ENCODE peak calls at places on chromosomes 1 and 21, in seven cellular contexts. One of them, this sample, is unnamed.

GRCh38 chr1:54302951-54303843 is 103.0 kb downstream of the SSBP3 start:
- DNase-seq in stimulated activated CD8-positive, alpha-beta memory T cell treated with anti-CD3 and anti-CD28 coated beads, Interleukin-15, amount 100 ng/mL, for 1 hour: no peak
- DNase-seq in activated gamma-delta T cell: no peak
- DNase-seq in HEK293T: peak; percentile 67
- DNase-seq in MCF 10A: no peak
- DNase-seq in stimulated activated naive CD8-positive, alpha-beta T cell treated with anti-CD3 and anti-CD28 coated beads, Interleukin-15, amount 100 ng/mL, for 72 hours: no peak
- DNase-seq in ovary: no peak
- DNase-seq in this sample: no peak

GRCh38 chr1:170536924-170537551 is 5.1 kb downstream of the GORAB start:
- DNase-seq in stimulated activated CD8-positive, alpha-beta memory T cell treated with anti-CD3 and anti-CD28 coated beads, Interleukin-15, amount 100 ng/mL, for 1 hour: no peak
- DNase-seq in activated gamma-delta T cell: no peak
- DNase-seq in HEK293T: no peak
- DNase-seq in MCF 10A: no peak
- DNase-seq in stimulated activated naive CD8-positive, alpha-beta T cell treated with anti-CD3 and anti-CD28 coated beads, Interleukin-15, amount 100 ng/mL, for 72 hours: no peak
- DNase-seq in ovary: no peak
- DNase-seq in this sample: no peak

GRCh38 chr1:232209357-232209756 is 420.6 kb downstream of the SIPA1L2 start:
- DNase-seq in stimulated activated CD8-positive, alpha-beta memory T cell treated with anti-CD3 and anti-CD28 coated beads, Interleukin-15, amount 100 ng/mL, for 1 hour: no peak
- DNase-seq in activated gamma-delta T cell: no peak
- DNase-seq in HEK293T: no peak
- DNase-seq in MCF 10A: peak; percentile 48
- DNase-seq in stimulated activated naive CD8-positive, alpha-beta T cell treated with anti-CD3 and anti-CD28 coated beads, Interleukin-15, amount 100 ng/mL, for 72 hours: no peak
- DNase-seq in ovary: no peak
- DNase-seq in this sample: no peak

GRCh38 chr1:54490361-54491248 is 57.4 kb upstream of the ACOT11 start:
- DNase-seq in stimulated activated CD8-positive, alpha-beta memory T cell treated with anti-CD3 and anti-CD28 coated beads, Interleukin-15, amount 100 ng/mL, for 1 hour: no peak
- DNase-seq in activated gamma-delta T cell: no peak
- DNase-seq in HEK293T: no peak
- DNase-seq in MCF 10A: no peak
- DNase-seq in stimulated activated naive CD8-positive, alpha-beta T cell treated with anti-CD3 and anti-CD28 coated beads, Interleukin-15, amount 100 ng/mL, for 72 hours: no peak
- DNase-seq in ovary: peak; percentile 62
- DNase-seq in this sample: no peak

GRCh38 chr1:154556422-154556821 is 2.0 kb downstream of the UBE2Q1 start:
- DNase-seq in stimulated activated CD8-positive, alpha-beta memory T cell treated with anti-CD3 and anti-CD28 coated beads, Interleukin-15, amount 100 ng/mL, for 1 hour: no peak
- DNase-seq in activated gamma-delta T cell: no peak
- DNase-seq in HEK293T: no peak
- DNase-seq in MCF 10A: no peak
- DNase-seq in stimulated activated naive CD8-positive, alpha-beta T cell treated with anti-CD3 and anti-CD28 coated beads, Interleukin-15, amount 100 ng/mL, for 72 hours: no peak
- DNase-seq in ovary: no peak
- DNase-seq in this sample: peak; percentile 51

GRCh38 chr1:47842228-47842627 is 155.0 kb downstream of the TRABD2B start:
- DNase-seq in stimulated activated CD8-positive, alpha-beta memory T cell treated with anti-CD3 and anti-CD28 coated beads, Interleukin-15, amount 100 ng/mL, for 1 hour: no peak
- DNase-seq in activated gamma-delta T cell: no peak
- DNase-seq in HEK293T: no peak
- DNase-seq in MCF 10A: no peak
- DNase-seq in stimulated activated naive CD8-positive, alpha-beta T cell treated with anti-CD3 and anti-CD28 coated beads, Interleukin-15, amount 100 ng/mL, for 72 hours: no peak
- DNase-seq in ovary: no peak
- DNase-seq in this sample: no peak

GRCh38 chr1:37807220-37807554 is 403 bp upstream of the C1orf122 start:
- DNase-seq in stimulated activated CD8-positive, alpha-beta memory T cell treated with anti-CD3 and anti-CD28 coated beads, Interleukin-15, amount 100 ng/mL, for 1 hour: no peak
- DNase-seq in activated gamma-delta T cell: no peak
- DNase-seq in HEK293T: no peak
- DNase-seq in MCF 10A: no peak
- DNase-seq in stimulated activated naive CD8-positive, alpha-beta T cell treated with anti-CD3 and anti-CD28 coated beads, Interleukin-15, amount 100 ng/mL, for 72 hours: no peak
- DNase-seq in ovary: peak; percentile 47
- DNase-seq in this sample: no peak

GRCh38 chr1:213327318-213327667 is 276.3 kb downstream of the RPS6KC1 start:
- DNase-seq in stimulated activated CD8-positive, alpha-beta memory T cell treated with anti-CD3 and anti-CD28 coated beads, Interleukin-15, amount 100 ng/mL, for 1 hour: no peak
- DNase-seq in activated gamma-delta T cell: no peak
- DNase-seq in HEK293T: no peak
- DNase-seq in MCF 10A: peak; percentile 63
- DNase-seq in stimulated activated naive CD8-positive, alpha-beta T cell treated with anti-CD3 and anti-CD28 coated beads, Interleukin-15, amount 100 ng/mL, for 72 hours: no peak
- DNase-seq in ovary: no peak
- DNase-seq in this sample: no peak

GRCh38 chr1:229229137-229229720 is 41.7 kb upstream of the RAB4A start:
- DNase-seq in stimulated activated CD8-positive, alpha-beta memory T cell treated with anti-CD3 and anti-CD28 coated beads, Interleukin-15, amount 100 ng/mL, for 1 hour: no peak
- DNase-seq in activated gamma-delta T cell: no peak
- DNase-seq in HEK293T: no peak
- DNase-seq in MCF 10A: peak; percentile 90
- DNase-seq in stimulated activated naive CD8-positive, alpha-beta T cell treated with anti-CD3 and anti-CD28 coated beads, Interleukin-15, amount 100 ng/mL, for 72 hours: no peak
- DNase-seq in ovary: no peak
- DNase-seq in this sample: no peak

GRCh38 chr1:223717695-223718363 is 5.5 kb downstream of the CAPN2 start:
- DNase-seq in stimulated activated CD8-positive, alpha-beta memory T cell treated with anti-CD3 and anti-CD28 coated beads, Interleukin-15, amount 100 ng/mL, for 1 hour: no peak
- DNase-seq in activated gamma-delta T cell: no peak
- DNase-seq in HEK293T: no peak
- DNase-seq in MCF 10A: no peak
- DNase-seq in stimulated activated naive CD8-positive, alpha-beta T cell treated with anti-CD3 and anti-CD28 coated beads, Interleukin-15, amount 100 ng/mL, for 72 hours: no peak
- DNase-seq in ovary: no peak
- DNase-seq in this sample: no peak

GRCh38 chr1:21667348-21668231 is 1.6 kb downstream of the RAP1GAP start:
- DNase-seq in stimulated activated CD8-positive, alpha-beta memory T cell treated with anti-CD3 and anti-CD28 coated beads, Interleukin-15, amount 100 ng/mL, for 1 hour: no peak
- DNase-seq in activated gamma-delta T cell: no peak
- DNase-seq in HEK293T: no peak
- DNase-seq in MCF 10A: no peak
- DNase-seq in stimulated activated naive CD8-positive, alpha-beta T cell treated with anti-CD3 and anti-CD28 coated beads, Interleukin-15, amount 100 ng/mL, for 72 hours: no peak
- DNase-seq in ovary: no peak
- DNase-seq in this sample: no peak

GRCh38 chr1:39127513-39127912 is 77.0 kb upstream of the MACF1 start:
- DNase-seq in stimulated activated CD8-positive, alpha-beta memory T cell treated with anti-CD3 and anti-CD28 coated beads, Interleukin-15, amount 100 ng/mL, for 1 hour: no peak
- DNase-seq in activated gamma-delta T cell: no peak
- DNase-seq in HEK293T: no peak
- DNase-seq in MCF 10A: peak; percentile 92
- DNase-seq in stimulated activated naive CD8-positive, alpha-beta T cell treated with anti-CD3 and anti-CD28 coated beads, Interleukin-15, amount 100 ng/mL, for 72 hours: no peak
- DNase-seq in ovary: no peak
- DNase-seq in this sample: peak; percentile 27

GRCh38 chr21:39018730-39019129 is 164.5 kb downstream of the PSMG1 start:
- DNase-seq in stimulated activated CD8-positive, alpha-beta memory T cell treated with anti-CD3 and anti-CD28 coated beads, Interleukin-15, amount 100 ng/mL, for 1 hour: no peak
- DNase-seq in activated gamma-delta T cell: no peak
- DNase-seq in HEK293T: no peak
- DNase-seq in MCF 10A: no peak
- DNase-seq in stimulated activated naive CD8-positive, alpha-beta T cell treated with anti-CD3 and anti-CD28 coated beads, Interleukin-15, amount 100 ng/mL, for 72 hours: no peak
- DNase-seq in ovary: no peak
- DNase-seq in this sample: no peak

GRCh38 chr1:116910379-116911165 is 856 bp downstream of the PTGFRN start:
- DNase-seq in stimulated activated CD8-positive, alpha-beta memory T cell treated with anti-CD3 and anti-CD28 coated beads, Interleukin-15, amount 100 ng/mL, for 1 hour: peak; percentile 6
- DNase-seq in activated gamma-delta T cell: no peak
- DNase-seq in HEK293T: peak; percentile 63
- DNase-seq in MCF 10A: peak; percentile 48
- DNase-seq in stimulated activated naive CD8-positive, alpha-beta T cell treated with anti-CD3 and anti-CD28 coated beads, Interleukin-15, amount 100 ng/mL, for 72 hours: peak; percentile 53
- DNase-seq in ovary: peak; percentile 69
- DNase-seq in this sample: peak; percentile 52

GRCh38 chr1:73781257-73781656 is 416.7 kb downstream of the LRRIQ3 start:
- DNase-seq in stimulated activated CD8-positive, alpha-beta memory T cell treated with anti-CD3 and anti-CD28 coated beads, Interleukin-15, amount 100 ng/mL, for 1 hour: no peak
- DNase-seq in activated gamma-delta T cell: no peak
- DNase-seq in HEK293T: no peak
- DNase-seq in MCF 10A: peak; percentile 16
- DNase-seq in stimulated activated naive CD8-positive, alpha-beta T cell treated with anti-CD3 and anti-CD28 coated beads, Interleukin-15, amount 100 ng/mL, for 72 hours: no peak
- DNase-seq in ovary: no peak
- DNase-seq in this sample: no peak

GRCh38 chr21:15084668-15085067 is 19.9 kb upstream of the NRIP1 start:
- DNase-seq in stimulated activated CD8-positive, alpha-beta memory T cell treated with anti-CD3 and anti-CD28 coated beads, Interleukin-15, amount 100 ng/mL, for 1 hour: no peak
- DNase-seq in activated gamma-delta T cell: no peak
- DNase-seq in HEK293T: no peak
- DNase-seq in MCF 10A: no peak
- DNase-seq in stimulated activated naive CD8-positive, alpha-beta T cell treated with anti-CD3 and anti-CD28 coated beads, Interleukin-15, amount 100 ng/mL, for 72 hours: no peak
- DNase-seq in ovary: no peak
- DNase-seq in this sample: no peak

GRCh38 chr1:198734323-198735008 is 95.6 kb downstream of the PTPRC start:
- DNase-seq in stimulated activated CD8-positive, alpha-beta memory T cell treated with anti-CD3 and anti-CD28 coated beads, Interleukin-15, amount 100 ng/mL, for 1 hour: no peak
- DNase-seq in activated gamma-delta T cell: no peak
- DNase-seq in HEK293T: no peak
- DNase-seq in MCF 10A: no peak
- DNase-seq in stimulated activated naive CD8-positive, alpha-beta T cell treated with anti-CD3 and anti-CD28 coated beads, Interleukin-15, amount 100 ng/mL, for 72 hours: peak; percentile 18
- DNase-seq in ovary: no peak
- DNase-seq in this sample: no peak

GRCh38 chr1:185376840-185377635 is 60.0 kb upstream of the IVNS1ABP start:
- DNase-seq in stimulated activated CD8-positive, alpha-beta memory T cell treated with anti-CD3 and anti-CD28 coated beads, Interleukin-15, amount 100 ng/mL, for 1 hour: no peak
- DNase-seq in activated gamma-delta T cell: no peak
- DNase-seq in HEK293T: no peak
- DNase-seq in MCF 10A: peak; percentile 54
- DNase-seq in stimulated activated naive CD8-positive, alpha-beta T cell treated with anti-CD3 and anti-CD28 coated beads, Interleukin-15, amount 100 ng/mL, for 72 hours: no peak
- DNase-seq in ovary: no peak
- DNase-seq in this sample: no peak

GRCh38 chr1:32963746-32964460 is 706 bp downstream of the RNF19B start:
- DNase-seq in stimulated activated CD8-positive, alpha-beta memory T cell treated with anti-CD3 and anti-CD28 coated beads, Interleukin-15, amount 100 ng/mL, for 1 hour: peak; percentile 20
- DNase-seq in activated gamma-delta T cell: peak; percentile 62
- DNase-seq in HEK293T: peak; percentile 81
- DNase-seq in MCF 10A: peak; percentile 91
- DNase-seq in stimulated activated naive CD8-positive, alpha-beta T cell treated with anti-CD3 and anti-CD28 coated beads, Interleukin-15, amount 100 ng/mL, for 72 hours: peak; percentile 68
- DNase-seq in ovary: peak; percentile 73
- DNase-seq in this sample: peak; percentile 88

GRCh38 chr1:167312871-167313270 is 92.2 kb downstream of the POU2F1 start:
- DNase-seq in stimulated activated CD8-positive, alpha-beta memory T cell treated with anti-CD3 and anti-CD28 coated beads, Interleukin-15, amount 100 ng/mL, for 1 hour: no peak
- DNase-seq in activated gamma-delta T cell: no peak
- DNase-seq in HEK293T: no peak
- DNase-seq in MCF 10A: no peak
- DNase-seq in stimulated activated naive CD8-positive, alpha-beta T cell treated with anti-CD3 and anti-CD28 coated beads, Interleukin-15, amount 100 ng/mL, for 72 hours: no peak
- DNase-seq in ovary: no peak
- DNase-seq in this sample: no peak

GRCh38 chr1:8095584-8095983 is 69.5 kb upstream of the ERRFI1 start:
- DNase-seq in stimulated activated CD8-positive, alpha-beta memory T cell treated with anti-CD3 and anti-CD28 coated beads, Interleukin-15, amount 100 ng/mL, for 1 hour: no peak
- DNase-seq in activated gamma-delta T cell: no peak
- DNase-seq in HEK293T: no peak
- DNase-seq in MCF 10A: no peak
- DNase-seq in stimulated activated naive CD8-positive, alpha-beta T cell treated with anti-CD3 and anti-CD28 coated beads, Interleukin-15, amount 100 ng/mL, for 72 hours: no peak
- DNase-seq in ovary: no peak
- DNase-seq in this sample: no peak

GRCh38 chr1:26372039-26372438 is 511 bp downstream of the ZNF683 start:
- DNase-seq in stimulated activated CD8-positive, alpha-beta memory T cell treated with anti-CD3 and anti-CD28 coated beads, Interleukin-15, amount 100 ng/mL, for 1 hour: no peak
- DNase-seq in activated gamma-delta T cell: no peak
- DNase-seq in HEK293T: no peak
- DNase-seq in MCF 10A: peak; percentile 72
- DNase-seq in stimulated activated naive CD8-positive, alpha-beta T cell treated with anti-CD3 and anti-CD28 coated beads, Interleukin-15, amount 100 ng/mL, for 72 hours: no peak
- DNase-seq in ovary: no peak
- DNase-seq in this sample: no peak

GRCh38 chr1:71298633-71299032 is 217.8 kb upstream of the ZRANB2 start:
- DNase-seq in stimulated activated CD8-positive, alpha-beta memory T cell treated with anti-CD3 and anti-CD28 coated beads, Interleukin-15, amount 100 ng/mL, for 1 hour: no peak
- DNase-seq in activated gamma-delta T cell: no peak
- DNase-seq in HEK293T: no peak
- DNase-seq in MCF 10A: peak; percentile 86
- DNase-seq in stimulated activated naive CD8-positive, alpha-beta T cell treated with anti-CD3 and anti-CD28 coated beads, Interleukin-15, amount 100 ng/mL, for 72 hours: no peak
- DNase-seq in ovary: no peak
- DNase-seq in this sample: no peak

GRCh38 chr1:230809205-230809990 is 58.9 kb downstream of the C1orf198 start:
- DNase-seq in stimulated activated CD8-positive, alpha-beta memory T cell treated with anti-CD3 and anti-CD28 coated beads, Interleukin-15, amount 100 ng/mL, for 1 hour: no peak
- DNase-seq in activated gamma-delta T cell: no peak
- DNase-seq in HEK293T: no peak
- DNase-seq in MCF 10A: no peak
- DNase-seq in stimulated activated naive CD8-positive, alpha-beta T cell treated with anti-CD3 and anti-CD28 coated beads, Interleukin-15, amount 100 ng/mL, for 72 hours: no peak
- DNase-seq in ovary: no peak
- DNase-seq in this sample: no peak

GRCh38 chr1:30277415-30277814 is 446.0 kb downstream of the MATN1 start:
- DNase-seq in stimulated activated CD8-positive, alpha-beta memory T cell treated with anti-CD3 and anti-CD28 coated beads, Interleukin-15, amount 100 ng/mL, for 1 hour: no peak
- DNase-seq in activated gamma-delta T cell: no peak
- DNase-seq in HEK293T: no peak
- DNase-seq in MCF 10A: no peak
- DNase-seq in stimulated activated naive CD8-positive, alpha-beta T cell treated with anti-CD3 and anti-CD28 coated beads, Interleukin-15, amount 100 ng/mL, for 72 hours: no peak
- DNase-seq in ovary: no peak
- DNase-seq in this sample: no peak

GRCh38 chr1:207925210-207925609 is 14.3 kb upstream of the CD34 start:
- DNase-seq in stimulated activated CD8-positive, alpha-beta memory T cell treated with anti-CD3 and anti-CD28 coated beads, Interleukin-15, amount 100 ng/mL, for 1 hour: no peak
- DNase-seq in activated gamma-delta T cell: no peak
- DNase-seq in HEK293T: peak; percentile 21
- DNase-seq in MCF 10A: no peak
- DNase-seq in stimulated activated naive CD8-positive, alpha-beta T cell treated with anti-CD3 and anti-CD28 coated beads, Interleukin-15, amount 100 ng/mL, for 72 hours: no peak
- DNase-seq in ovary: peak; percentile 63
- DNase-seq in this sample: no peak

GRCh38 chr1:204080163-204080903 is 7.4 kb downstream of the SOX13 start:
- DNase-seq in stimulated activated CD8-positive, alpha-beta memory T cell treated with anti-CD3 and anti-CD28 coated beads, Interleukin-15, amount 100 ng/mL, for 1 hour: no peak
- DNase-seq in activated gamma-delta T cell: no peak
- DNase-seq in HEK293T: peak; percentile 78
- DNase-seq in MCF 10A: peak; percentile 99
- DNase-seq in stimulated activated naive CD8-positive, alpha-beta T cell treated with anti-CD3 and anti-CD28 coated beads, Interleukin-15, amount 100 ng/mL, for 72 hours: no peak
- DNase-seq in ovary: peak; percentile 86
- DNase-seq in this sample: peak; percentile 97

GRCh38 chr1:210053126-210053525 is 115.1 kb downstream of the SYT14 start:
- DNase-seq in stimulated activated CD8-positive, alpha-beta memory T cell treated with anti-CD3 and anti-CD28 coated beads, Interleukin-15, amount 100 ng/mL, for 1 hour: no peak
- DNase-seq in activated gamma-delta T cell: no peak
- DNase-seq in HEK293T: no peak
- DNase-seq in MCF 10A: no peak
- DNase-seq in stimulated activated naive CD8-positive, alpha-beta T cell treated with anti-CD3 and anti-CD28 coated beads, Interleukin-15, amount 100 ng/mL, for 72 hours: no peak
- DNase-seq in ovary: no peak
- DNase-seq in this sample: no peak

GRCh38 chr1:19808351-19808750 is 6.7 kb downstream of the RNF186 start:
- DNase-seq in stimulated activated CD8-positive, alpha-beta memory T cell treated with anti-CD3 and anti-CD28 coated beads, Interleukin-15, amount 100 ng/mL, for 1 hour: no peak
- DNase-seq in activated gamma-delta T cell: no peak
- DNase-seq in HEK293T: no peak
- DNase-seq in MCF 10A: no peak
- DNase-seq in stimulated activated naive CD8-positive, alpha-beta T cell treated with anti-CD3 and anti-CD28 coated beads, Interleukin-15, amount 100 ng/mL, for 72 hours: no peak
- DNase-seq in ovary: no peak
- DNase-seq in this sample: no peak

GRCh38 chr1:8137406-8138244 is 111.5 kb upstream of the ERRFI1 start:
- DNase-seq in stimulated activated CD8-positive, alpha-beta memory T cell treated with anti-CD3 and anti-CD28 coated beads, Interleukin-15, amount 100 ng/mL, for 1 hour: no peak
- DNase-seq in activated gamma-delta T cell: no peak
- DNase-seq in HEK293T: no peak
- DNase-seq in MCF 10A: peak; percentile 85
- DNase-seq in stimulated activated naive CD8-positive, alpha-beta T cell treated with anti-CD3 and anti-CD28 coated beads, Interleukin-15, amount 100 ng/mL, for 72 hours: no peak
- DNase-seq in ovary: no peak
- DNase-seq in this sample: no peak